ENCODE peak calls at places on chromosomes 5 and 9, in seven cellular contexts. O is gastrocnemius medialis, E is fibroblast of lung, S is pancreas, W is cardiac fibroblast, F is GM23248, R is breast epithelium. U is an unnamed sample.
A peak's percentile ranks its signal among the peaks of the same experiment; 100 is the strongest.

GRCh38 chr9:37271679-37272078 is 150.8 kb upstream of the GRHPR start:
- DNase-seq in F (no peak), O (no peak), R (no peak), W (peak; percentile 36), E (no peak), S (no peak), U (peak; percentile 45)

GRCh38 chr5:40578501-40579451 is 100.9 kb upstream of the PTGER4 start:
- DNase-seq in W (peak; percentile 36), O (no peak), E (peak; percentile 28), F (peak; percentile 25), S (no peak), R (no peak), U (peak; percentile 45)

GRCh38 chr9:7328453-7328852 is 471.1 kb downstream of the DMAC1 start:
- DNase-seq in W (no peak), O (no peak), E (no peak), R (no peak), F (no peak), S (no peak), U (no peak)

GRCh38 chr9:136721339-136722092 is 9.1 kb downstream of the DIPK1B start:
- DNase-seq in S (no peak), O (no peak), R (no peak), E (peak; percentile 68), F (peak; percentile 95), W (peak; percentile 73), U (peak; percentile 74)

GRCh38 chr5:150489358-150490295 is 18.3 kb upstream of the NDST1 start:
- DNase-seq in W (no peak), F (peak; percentile 82), S (no peak), R (no peak), E (peak; percentile 49), O (no peak), U (no peak)

GRCh38 chr5:175216991-175217390 is 227.0 kb downstream of the DRD1 start:
- DNase-seq in R (peak; percentile 22), F (peak; percentile 65), W (no peak), S (no peak), E (peak; percentile 37), O (no peak), U (no peak)

GRCh38 chr5:136216230-136216629 is 23.3 kb upstream of the SMIM32 start:
- DNase-seq in W (no peak), E (no peak), F (no peak), O (no peak), S (no peak), R (no peak), U (no peak)

GRCh38 chr9:70257991-70258691 is 637 bp upstream of the SMC5 start:
- DNase-seq in S (peak; percentile 72), W (peak; percentile 58), F (peak; percentile 68), O (no peak), E (peak; percentile 52), R (peak; percentile 74), U (peak; percentile 48)

GRCh38 chr9:89749500-89750116 is 144.8 kb downstream of the GADD45G start:
- DNase-seq in S (no peak), O (no peak), E (peak; percentile 31), W (no peak), F (no peak), R (no peak), U (no peak)

GRCh38 chr5:170403675-170404074 is 14.5 kb upstream of the KCNMB1 start:
- DNase-seq in E (no peak), R (no peak), S (no peak), O (no peak), F (no peak), W (no peak), U (no peak)

GRCh38 chr9:125444956-125445506 is 183.4 kb downstream of the GAPVD1 start:
- DNase-seq in W (no peak), O (no peak), R (no peak), F (no peak), S (no peak), E (no peak), U (no peak)

GRCh38 chr9:121503443-121503842 is 3.8 kb upstream of the GGTA1 start:
- DNase-seq in O (no peak), E (no peak), R (no peak), S (no peak), F (peak; percentile 56), W (no peak), U (no peak)

GRCh38 chr9:121510766-121511555 is 11.3 kb upstream of the GGTA1 start:
- DNase-seq in R (no peak), W (no peak), E (no peak), O (no peak), F (peak; percentile 29), S (no peak), U (no peak)

GRCh38 chr9:121509175-121509574 is 9.5 kb upstream of the GGTA1 start:
- DNase-seq in O (no peak), R (no peak), F (no peak), S (no peak), W (peak; percentile 75), E (no peak), U (peak; percentile 62)

GRCh38 chr9:121508415-121508814 is 8.8 kb upstream of the GGTA1 start:
- DNase-seq in E (no peak), W (no peak), R (peak; percentile 45), O (no peak), F (peak; percentile 9), S (no peak), U (no peak)

DNA sequence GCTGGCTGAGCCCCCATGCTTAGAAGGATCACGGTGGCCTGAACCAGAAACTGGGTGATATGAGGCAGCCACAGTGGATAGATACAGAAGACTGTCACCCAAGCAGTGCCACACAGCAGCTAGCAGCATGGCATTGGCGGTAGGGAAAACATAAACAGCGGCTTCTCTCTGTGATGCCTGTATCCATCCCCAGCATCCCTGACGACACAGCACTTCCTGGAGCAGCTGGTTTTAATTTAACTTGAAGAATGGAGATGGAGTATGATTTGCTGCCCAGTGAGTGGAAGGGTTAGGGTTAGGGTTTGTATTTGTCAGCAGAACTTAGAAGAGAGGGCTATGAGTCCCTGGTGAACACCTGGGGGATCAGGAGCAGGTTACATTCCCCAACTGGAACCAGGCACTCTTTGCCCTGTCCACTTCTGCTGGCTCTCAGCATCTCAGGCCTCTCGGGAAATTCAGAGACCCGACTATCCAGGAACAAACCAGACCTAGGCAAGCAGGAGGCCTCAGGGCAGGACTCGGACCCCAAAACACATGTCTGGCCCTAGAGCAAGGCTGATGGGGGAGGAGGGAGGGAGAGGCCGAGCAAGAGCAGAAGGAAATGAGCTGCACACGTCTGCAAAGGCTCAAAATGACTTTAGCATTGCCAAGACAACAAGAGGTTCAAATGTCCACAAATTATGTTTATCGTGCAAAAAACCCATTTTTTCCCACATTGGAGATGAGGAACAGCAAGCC is 6.4 kb upstream of the GGTA1 start:
- DNase-seq in W (no peak), S (no peak), E (no peak), F (peak; percentile 9), O (no peak), R (no peak), U (no peak)
- H3K4me3 ChIP-seq in W (no peak overlapping the region), S (no peak overlapping the region), E (no peak overlapping the region), F (no peak overlapping the region), O (no peak overlapping the region), R (no peak overlapping the region), U (no peak overlapping the region)

DNA sequence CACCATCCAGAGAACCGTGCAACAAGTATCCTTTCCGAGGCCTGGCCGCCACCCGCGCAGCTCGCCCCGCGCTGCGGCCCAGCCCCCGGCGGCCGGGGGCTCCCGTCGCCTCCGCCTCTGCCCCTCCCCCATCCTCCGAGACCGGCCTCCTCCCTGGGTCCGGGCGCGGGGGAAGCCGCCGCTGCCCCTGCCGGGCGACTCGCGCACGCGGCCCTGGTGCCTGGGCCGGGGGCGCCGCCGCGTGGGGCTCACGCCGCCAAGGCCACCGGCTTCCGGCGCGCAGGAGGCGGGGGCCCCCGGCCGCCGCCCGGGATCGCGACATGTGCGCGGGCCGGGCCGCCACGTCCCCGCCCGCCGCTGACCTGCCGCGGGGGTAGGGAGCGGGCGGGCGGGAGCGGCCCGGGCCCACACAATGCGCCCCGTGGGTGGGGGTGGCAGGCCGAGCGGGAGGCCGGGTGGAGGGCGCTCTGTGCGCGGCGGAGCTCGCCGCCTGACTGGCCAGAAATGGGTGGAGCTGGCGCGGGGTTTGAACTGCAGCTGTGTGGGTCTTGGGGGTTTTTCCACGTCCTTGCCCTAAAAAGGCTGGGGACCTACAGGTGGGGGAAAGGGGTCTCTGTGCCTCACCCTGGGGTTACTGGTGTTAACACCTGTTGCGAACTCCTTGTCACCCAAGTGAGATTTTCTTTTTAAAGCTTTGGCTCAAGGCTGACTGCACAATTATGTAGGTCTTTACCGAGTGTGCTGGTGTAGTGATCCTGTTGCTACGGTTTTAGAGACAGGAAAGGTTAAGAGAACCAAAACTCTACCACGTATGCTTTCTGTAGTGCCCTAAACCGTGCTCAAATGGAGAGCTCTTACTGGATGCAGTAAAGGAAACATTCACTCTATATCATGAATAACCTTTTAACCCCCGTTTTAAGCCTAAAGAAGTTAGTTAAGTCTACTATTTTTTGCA is 32.3 kb downstream of the TNPO1 start:
- DNase-seq in O (peak; percentile 52), F (peak; percentile 73), R (no peak), W (peak; percentile 50), E (no peak), S (peak; percentile 45), U (peak; percentile 46)
- H3K4me3 ChIP-seq in O (peak overlapping the region; percentile 81), F (peak overlapping the region; percentile 83), R (peak overlapping the region; percentile 62), W (peak overlapping the region; percentile 79), E (peak overlapping the region; percentile 82), S (peak overlapping the region; percentile 87), U (peak overlapping the region; percentile 80)

DNA sequence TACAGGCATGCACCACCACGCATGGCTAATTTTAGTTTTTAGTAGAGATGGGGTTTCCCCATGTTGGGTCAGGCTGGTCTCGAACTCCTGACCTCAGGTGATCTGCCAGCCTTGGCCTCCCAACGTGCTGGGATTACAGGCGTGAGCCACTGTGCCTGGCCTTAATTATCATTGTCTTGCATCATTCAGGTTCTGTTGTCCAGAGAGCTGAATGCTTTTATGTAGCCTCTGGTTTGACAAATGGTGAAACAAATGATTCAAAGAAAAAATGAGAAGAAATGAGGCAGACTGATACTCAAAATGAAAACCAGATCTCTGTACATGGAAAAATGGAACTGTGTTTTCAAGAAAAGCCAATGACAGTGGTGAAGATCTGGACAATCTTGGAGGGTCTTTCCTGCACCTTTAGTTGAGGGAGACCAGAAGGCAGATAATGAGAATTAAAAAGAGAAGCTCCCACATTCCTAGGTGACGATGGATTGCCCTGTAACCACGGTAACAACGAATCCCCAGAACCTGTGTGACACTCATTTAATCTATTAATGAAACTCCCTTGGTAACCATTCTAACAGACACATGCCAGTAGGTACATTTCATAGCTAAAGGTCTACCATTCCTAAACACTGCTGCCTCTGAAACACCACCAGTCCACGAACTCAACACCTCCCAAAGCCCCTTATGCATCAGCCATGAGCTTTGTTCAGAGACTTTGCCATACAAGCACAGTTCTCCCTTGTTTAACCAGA is 1.6 kb downstream of the TEX48 start:
- DNase-seq in R (no peak), F (peak; percentile 44), S (no peak), O (no peak), E (no peak), W (no peak), U (no peak)
- H3K4me3 ChIP-seq in R (no peak overlapping the region), F (no peak overlapping the region), S (no peak overlapping the region), O (no peak overlapping the region), E (no peak overlapping the region), W (no peak overlapping the region), U (no peak overlapping the region)

DNA sequence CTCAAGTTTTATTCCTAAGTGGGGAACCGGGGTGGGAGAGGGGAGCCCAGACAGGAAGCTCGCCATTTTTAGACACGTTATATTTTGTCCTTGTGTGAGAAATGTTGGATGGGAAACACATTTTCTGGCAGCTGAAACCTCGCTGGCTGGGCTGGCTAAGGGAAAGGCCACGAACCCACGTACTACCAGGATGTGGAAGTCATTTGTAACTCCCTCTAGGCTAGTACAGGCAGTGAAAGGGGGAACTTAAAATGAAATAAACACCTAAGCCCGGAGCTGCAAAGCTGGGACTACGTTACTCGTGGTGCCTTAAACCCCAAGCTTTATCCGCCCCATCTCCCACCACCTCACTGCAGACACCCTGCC is 42.5 kb downstream of the TMEM174 start:
- DNase-seq in E (no peak), R (no peak), O (no peak), S (no peak), F (no peak), W (no peak), U (no peak)
- H3K4me3 ChIP-seq in E (peak overlapping the region; percentile 56), R (peak overlapping the region; percentile 30), O (peak overlapping the region; percentile 54), S (peak overlapping the region; percentile 39), F (peak overlapping the region; percentile 73), W (peak overlapping the region; percentile 41), U (no peak overlapping the region)